ENCODE peak calls at places on chromosomes 4 and X, in nine cellular contexts. P is posterior cingulate gyrus, D is NCI-H1694 treated with DMSO at 0.1 percent for 48 hours, Z is SW 1271, V is nephron progenitor cell, E is AG04450, M is Right ventricle myocardium superior, R is RWPE1, A is cerebellar cortex. X is an unnamed sample.

GRCh38 chr4:153065286-153065685 is 129.2 kb downstream of the FHDC1 start:
- DNase-seq in P (no peak), D (no peak), Z (no peak), V (no peak), E (no peak), M (no peak), R (no peak), A (no peak), X (no peak)

GRCh38 chr4:141142423-141142822 is 9.2 kb upstream of the RNF150 start:
- DNase-seq in P (no peak), D (no peak), Z (no peak), V (no peak), E (no peak), M (no peak), R (no peak), A (no peak), X (no peak)

GRCh38 chrX:34813618-34814017 is 129.0 kb upstream of the FAM47B start:
- DNase-seq in P (no peak), D (no peak), Z (no peak), V (no peak), E (no peak), M (no peak), R (no peak), A (no peak), X (no peak)

GRCh38 chr4:56909083-56909981 is 1.6 kb downstream of the REST start:
- DNase-seq in P (peak), D (peak), Z (peak), V (peak), E (no peak), M (peak), R (peak), A (peak), X (peak)

GRCh38 chrX:53290441-53291041 is 9.2 kb upstream of the IQSEC2 start:
- DNase-seq in P (no peak), D (no peak), Z (no peak), V (no peak), E (no peak), M (no peak), R (no peak), A (peak), X (no peak)

GRCh38 chr4:53100801-53101581 is 238.9 kb downstream of the RASL11B start:
- DNase-seq in P (no peak), D (no peak), Z (peak), V (no peak), E (no peak), M (no peak), R (peak), A (no peak), X (no peak)

GRCh38 chr4:176150283-176150682 is 45.1 kb downstream of the SPATA4 start:
- DNase-seq in P (no peak), D (peak), Z (no peak), V (no peak), E (no peak), M (no peak), R (peak), A (peak), X (no peak)

GRCh38 chr4:37892641-37893040 is 1.8 kb downstream of the TBC1D1 start:
- DNase-seq in P (no peak), D (no peak), Z (no peak), V (no peak), E (no peak), M (no peak), R (no peak), A (no peak), X (no peak)

GRCh38 chr4:40731792-40732245 is 17.9 kb upstream of the NSUN7 start:
- DNase-seq in P (peak), D (no peak), Z (no peak), V (no peak), E (no peak), M (no peak), R (no peak), A (peak), X (peak)

GRCh38 chr4:103104886-103105285 is 5.3 kb upstream of the BDH2 start:
- DNase-seq in P (no peak), D (no peak), Z (no peak), V (no peak), E (no peak), M (no peak), R (no peak), A (no peak), X (no peak)

GRCh38 chr4:11505225-11505971 is 76.7 kb upstream of the HS3ST1 start:
- DNase-seq in P (no peak), D (no peak), Z (peak), V (no peak), E (no peak), M (no peak), R (peak), A (no peak), X (no peak)

GRCh38 chr4:86977621-86978184 is 42.9 kb downstream of the AFF1 start:
- DNase-seq in P (no peak), D (no peak), Z (no peak), V (no peak), E (no peak), M (no peak), R (peak), A (no peak), X (no peak)

GRCh38 chrX:130260316-130260715 is 8.4 kb downstream of the ZNF280C start:
- DNase-seq in P (no peak), D (no peak), Z (no peak), V (no peak), E (no peak), M (no peak), R (no peak), A (no peak), X (no peak)

GRCh38 chrX:73448379-73448778 is 1.5 kb downstream of the CDX4 start:
- DNase-seq in P (no peak), D (no peak), Z (no peak), V (no peak), E (no peak), M (no peak), R (no peak), A (no peak), X (no peak)

GRCh38 chrX:112211459-112211858 is 128.9 kb upstream of the TRPC5 start:
- DNase-seq in P (no peak), D (no peak), Z (no peak), V (no peak), E (no peak), M (no peak), R (no peak), A (no peak), X (no peak)

GRCh38 chr4:96260071-96260682 is 420.3 kb downstream of the PDHA2 start:
- DNase-seq in P (no peak), D (no peak), Z (no peak), V (no peak), E (no peak), M (no peak), R (no peak), A (no peak), X (no peak)

GRCh38 chr4:31187979-31188378 is 467.8 kb downstream of the PCDH7 start:
- DNase-seq in P (no peak), D (no peak), Z (no peak), V (no peak), E (no peak), M (no peak), R (no peak), A (no peak), X (no peak)

GRCh38 chr4:185925910-185926360 is 113.9 kb upstream of the SORBS2 start:
- DNase-seq in P (no peak), D (no peak), Z (no peak), V (no peak), E (no peak), M (peak), R (no peak), A (no peak), X (peak)

GRCh38 chrX:109537324-109537665 is 651 bp downstream of the NXT2 start:
- DNase-seq in P (no peak), D (no peak), Z (no peak), V (no peak), E (peak), M (no peak), R (peak), A (no peak), X (no peak)

GRCh38 chr4:32172761-32173160 is 1452.6 kb downstream of the PCDH7 start:
- DNase-seq in P (no peak), D (no peak), Z (no peak), V (no peak), E (no peak), M (no peak), R (peak), A (no peak), X (no peak)

GRCh38 chrX:72262077-72262476 is 15.0 kb downstream of the RPS4X start:
- DNase-seq in P (no peak), D (no peak), Z (no peak), V (no peak), E (no peak), M (no peak), R (no peak), A (no peak), X (no peak)

GRCh38 chrX:11664211-11664888 is 1.4 kb downstream of the ARHGAP6 start:
- DNase-seq in P (no peak), D (no peak), Z (no peak), V (peak), E (no peak), M (peak), R (no peak), A (no peak), X (no peak)

GRCh38 chrX:39613997-39614679 is 483.6 kb downstream of the BCOR start:
- DNase-seq in P (no peak), D (peak), Z (no peak), V (no peak), E (no peak), M (no peak), R (no peak), A (no peak), X (no peak)

GRCh38 chr4:47526281-47526680 is 41.2 kb downstream of the ATP10D start:
- DNase-seq in P (no peak), D (no peak), Z (no peak), V (no peak), E (no peak), M (no peak), R (no peak), A (no peak), X (no peak)

GRCh38 chr4:80322716-80323115 is 12.8 kb upstream of the CFAP299 start:
- DNase-seq in P (no peak), D (no peak), Z (no peak), V (no peak), E (no peak), M (no peak), R (peak), A (peak), X (no peak)

GRCh38 chr4:25993564-25994185 is 79.7 kb downstream of the SMIM20 start:
- DNase-seq in P (no peak), D (no peak), Z (no peak), V (peak), E (no peak), M (peak), R (peak), A (peak), X (no peak)

GRCh38 chr4:47862297-47862696 is 24.4 kb upstream of the CORIN start:
- DNase-seq in P (no peak), D (no peak), Z (no peak), V (no peak), E (peak), M (no peak), R (no peak), A (no peak), X (no peak)

GRCh38 chr4:118112117-118112516 is 77.8 kb downstream of the NDST3 start:
- DNase-seq in P (no peak), D (no peak), Z (no peak), V (no peak), E (no peak), M (no peak), R (no peak), A (no peak), X (no peak)

GRCh38 chrX:46456125-46456922 is 88.9 kb downstream of the ZNF674 start:
- DNase-seq in P (no peak), D (no peak), Z (no peak), V (no peak), E (no peak), M (no peak), R (no peak), A (no peak), X (no peak)

GRCh38 chr4:165682621-165683020 is 190.4 kb upstream of the TLL1 start:
- DNase-seq in P (no peak), D (no peak), Z (no peak), V (no peak), E (no peak), M (no peak), R (no peak), A (no peak), X (no peak)

GRCh38 chr4:4327652-4328121 is 37.6 kb downstream of the ZBTB49 start:
- DNase-seq in P (no peak), D (no peak), Z (no peak), V (peak), E (no peak), M (peak), R (no peak), A (no peak), X (peak)